ENCODE peak calls at places on chromosomes 2 and 18, in five cellular contexts. One of them, this sample, is unnamed.

GRCh38 chr18:13159579-13159978 is 59.0 kb upstream of the LDLRAD4 start:
- DNase-seq in EH: peak; percentile 73
- DNase-seq in HS-27A: peak; percentile 47
- DNase-seq in foreskin melanocyte: peak; percentile 92
- DNase-seq in COR-L47: peak; percentile 73
- DNase-seq in this sample: no peak

GRCh38 chr2:176769499-176770350 is 442.9 kb upstream of the HNRNPA3 start:
- DNase-seq in EH: no peak
- DNase-seq in HS-27A: no peak
- DNase-seq in foreskin melanocyte: no peak
- DNase-seq in COR-L47: no peak
- DNase-seq in this sample: no peak

GRCh38 chr18:63514326-63514725 is 27.8 kb upstream of the SERPINB12 start:
- DNase-seq in EH: no peak
- DNase-seq in HS-27A: no peak
- DNase-seq in foreskin melanocyte: no peak
- DNase-seq in COR-L47: no peak
- DNase-seq in this sample: no peak

GRCh38 chr18:31129398-31130115 is 27.3 kb upstream of the DSC2 start:
- DNase-seq in EH: no peak
- DNase-seq in HS-27A: no peak
- DNase-seq in foreskin melanocyte: no peak
- DNase-seq in COR-L47: no peak
- DNase-seq in this sample: no peak

GRCh38 chr2:36597003-36597531 is 901 bp downstream of the FEZ2 start:
- DNase-seq in EH: no peak
- DNase-seq in HS-27A: no peak
- DNase-seq in foreskin melanocyte: no peak
- DNase-seq in COR-L47: no peak
- DNase-seq in this sample: no peak

GRCh38 chr2:228447266-228447915 is 265.9 kb upstream of the SPHKAP start:
- DNase-seq in EH: peak; percentile 58
- DNase-seq in HS-27A: no peak
- DNase-seq in foreskin melanocyte: no peak
- DNase-seq in COR-L47: no peak
- DNase-seq in this sample: no peak

GRCh38 chr2:63013448-63013847 is 37.2 kb upstream of the OTX1 start:
- DNase-seq in EH: no peak
- DNase-seq in HS-27A: no peak
- DNase-seq in foreskin melanocyte: no peak
- DNase-seq in COR-L47: no peak
- DNase-seq in this sample: no peak

GRCh38 chr2:75521225-75521872 is 39.4 kb downstream of the EVA1A start:
- DNase-seq in EH: no peak
- DNase-seq in HS-27A: no peak
- DNase-seq in foreskin melanocyte: no peak
- DNase-seq in COR-L47: no peak
- DNase-seq in this sample: no peak

GRCh38 chr2:58138631-58139030 is 92.0 kb downstream of the VRK2 start:
- DNase-seq in EH: peak; percentile 9
- DNase-seq in HS-27A: no peak
- DNase-seq in foreskin melanocyte: no peak
- DNase-seq in COR-L47: no peak
- DNase-seq in this sample: no peak

GRCh38 chr2:85692039-85692645 is 2.0 kb upstream of the GNLY start:
- DNase-seq in EH: no peak
- DNase-seq in HS-27A: no peak
- DNase-seq in foreskin melanocyte: no peak
- DNase-seq in COR-L47: no peak
- DNase-seq in this sample: no peak

GRCh38 chr2:241808701-241809382 is at the start of gene NEU4:
- DNase-seq in EH: no peak
- DNase-seq in HS-27A: no peak
- DNase-seq in foreskin melanocyte: no peak
- DNase-seq in COR-L47: no peak
- DNase-seq in this sample: peak; percentile 90

GRCh38 chr2:36857713-36858112 is 108.6 kb downstream of the STRN start:
- DNase-seq in EH: no peak
- DNase-seq in HS-27A: no peak
- DNase-seq in foreskin melanocyte: no peak
- DNase-seq in COR-L47: no peak
- DNase-seq in this sample: no peak

GRCh38 chr2:96527990-96528679 is 8.4 kb upstream of the ARID5A start:
- DNase-seq in EH: peak; percentile 58
- DNase-seq in HS-27A: no peak
- DNase-seq in foreskin melanocyte: peak; percentile 49
- DNase-seq in COR-L47: no peak
- DNase-seq in this sample: no peak

GRCh38 chr2:45890819-45891218 is 239.3 kb downstream of the PRKCE start:
- DNase-seq in EH: no peak
- DNase-seq in HS-27A: no peak
- DNase-seq in foreskin melanocyte: no peak
- DNase-seq in COR-L47: no peak
- DNase-seq in this sample: no peak

GRCh38 chr18:58241877-58242276 is 197.9 kb downstream of the NEDD4L start:
- DNase-seq in EH: peak; percentile 57
- DNase-seq in HS-27A: no peak
- DNase-seq in foreskin melanocyte: no peak
- DNase-seq in COR-L47: no peak
- DNase-seq in this sample: no peak

GRCh38 chr2:37898448-37898847 is 26.6 kb upstream of the RMDN2 start:
- DNase-seq in EH: peak; percentile 57
- DNase-seq in HS-27A: no peak
- DNase-seq in foreskin melanocyte: no peak
- DNase-seq in COR-L47: no peak
- DNase-seq in this sample: no peak

GRCh38 chr18:58315041-58315440 is 271.0 kb downstream of the NEDD4L start:
- DNase-seq in EH: peak; percentile 57
- DNase-seq in HS-27A: no peak
- DNase-seq in foreskin melanocyte: no peak
- DNase-seq in COR-L47: no peak
- DNase-seq in this sample: no peak

GRCh38 chr2:1541812-1542211 is 128.5 kb downstream of the TPO start:
- DNase-seq in EH: no peak
- DNase-seq in HS-27A: no peak
- DNase-seq in foreskin melanocyte: no peak
- DNase-seq in COR-L47: no peak
- DNase-seq in this sample: no peak

GRCh38 chr18:74234326-74235171 is 57.2 kb downstream of the CYB5A start:
- DNase-seq in EH: peak; percentile 40
- DNase-seq in HS-27A: no peak
- DNase-seq in foreskin melanocyte: peak; percentile 6
- DNase-seq in COR-L47: no peak
- DNase-seq in this sample: no peak

GRCh38 chr18:76488190-76488589 is 6.9 kb downstream of the ZNF516 start:
- DNase-seq in EH: peak; percentile 78
- DNase-seq in HS-27A: no peak
- DNase-seq in foreskin melanocyte: no peak
- DNase-seq in COR-L47: no peak
- DNase-seq in this sample: no peak

GRCh38 chr2:201992960-201993359 is 40.7 kb upstream of the FZD7 start:
- DNase-seq in EH: no peak
- DNase-seq in HS-27A: no peak
- DNase-seq in foreskin melanocyte: no peak
- DNase-seq in COR-L47: no peak
- DNase-seq in this sample: no peak

GRCh38 chr2:168948621-168949212 is 47.6 kb downstream of the G6PC2 start:
- DNase-seq in EH: peak; percentile 19
- DNase-seq in HS-27A: no peak
- DNase-seq in foreskin melanocyte: no peak
- DNase-seq in COR-L47: no peak
- DNase-seq in this sample: no peak

GRCh38 chr18:58402951-58403702 is 225.8 kb downstream of the ALPK2 start:
- DNase-seq in EH: no peak
- DNase-seq in HS-27A: no peak
- DNase-seq in foreskin melanocyte: no peak
- DNase-seq in COR-L47: no peak
- DNase-seq in this sample: no peak

GRCh38 chr2:14633451-14634211 is 1.1 kb downstream of the LRATD1 start:
- DNase-seq in EH: no peak
- DNase-seq in HS-27A: no peak
- DNase-seq in foreskin melanocyte: no peak
- DNase-seq in COR-L47: peak; percentile 28
- DNase-seq in this sample: peak; percentile 46

GRCh38 chr2:227414846-227415245 is 27.1 kb upstream of the SCYGR1 start:
- DNase-seq in EH: peak; percentile 52
- DNase-seq in HS-27A: no peak
- DNase-seq in foreskin melanocyte: no peak
- DNase-seq in COR-L47: no peak
- DNase-seq in this sample: no peak

GRCh38 chr2:187526776-187527175 is 27.5 kb downstream of the TFPI start:
- DNase-seq in EH: peak; percentile 31
- DNase-seq in HS-27A: no peak
- DNase-seq in foreskin melanocyte: no peak
- DNase-seq in COR-L47: peak; percentile 2
- DNase-seq in this sample: no peak

GRCh38 chr2:151183072-151183580 is 78.5 kb downstream of the RBM43 start:
- DNase-seq in EH: no peak
- DNase-seq in HS-27A: no peak
- DNase-seq in foreskin melanocyte: no peak
- DNase-seq in COR-L47: no peak
- DNase-seq in this sample: no peak

GRCh38 chr2:222912117-222912516 is 51.3 kb downstream of the ACSL3 start:
- DNase-seq in EH: peak; percentile 36
- DNase-seq in HS-27A: no peak
- DNase-seq in foreskin melanocyte: no peak
- DNase-seq in COR-L47: no peak
- DNase-seq in this sample: peak; percentile 63

GRCh38 chr2:148887349-148888002 is 12.4 kb downstream of the KIF5C start:
- DNase-seq in EH: no peak
- DNase-seq in HS-27A: no peak
- DNase-seq in foreskin melanocyte: no peak
- DNase-seq in COR-L47: peak; percentile 18
- DNase-seq in this sample: no peak

GRCh38 chr2:201151127-201152074 is 31.5 kb upstream of the CASP10 start:
- DNase-seq in EH: peak; percentile 97
- DNase-seq in HS-27A: no peak
- DNase-seq in foreskin melanocyte: peak; percentile 61
- DNase-seq in COR-L47: no peak
- DNase-seq in this sample: no peak

GRCh38 chr2:180115675-180116074 is 108.6 kb upstream of the CWC22 start:
- DNase-seq in EH: no peak
- DNase-seq in HS-27A: no peak
- DNase-seq in foreskin melanocyte: no peak
- DNase-seq in COR-L47: peak; percentile 14
- DNase-seq in this sample: no peak

GRCh38 chr2:75524276-75524911 is 36.3 kb downstream of the EVA1A start:
- DNase-seq in EH: no peak
- DNase-seq in HS-27A: no peak
- DNase-seq in foreskin melanocyte: no peak
- DNase-seq in COR-L47: no peak
- DNase-seq in this sample: no peak

GRCh38 chr2:102138331-102138730 is 4.2 kb upstream of the IL1R1 start:
- DNase-seq in EH: peak; percentile 41
- DNase-seq in HS-27A: no peak
- DNase-seq in foreskin melanocyte: no peak
- DNase-seq in COR-L47: no peak
- DNase-seq in this sample: no peak

GRCh38 chr18:48139427-48140347 is 209.2 kb upstream of the SMAD2 start:
- DNase-seq in EH: no peak
- DNase-seq in HS-27A: no peak
- DNase-seq in foreskin melanocyte: no peak
- DNase-seq in COR-L47: peak; percentile 100
- DNase-seq in this sample: peak; percentile 87

GRCh38 chr2:2859732-2860131 is 517.9 kb downstream of the EIPR1 start:
- DNase-seq in EH: no peak
- DNase-seq in HS-27A: no peak
- DNase-seq in foreskin melanocyte: no peak
- DNase-seq in COR-L47: no peak
- DNase-seq in this sample: no peak

GRCh38 chr18:63399300-63399699 is 23.0 kb downstream of the VPS4B start:
- DNase-seq in EH: no peak
- DNase-seq in HS-27A: no peak
- DNase-seq in foreskin melanocyte: no peak
- DNase-seq in COR-L47: no peak
- DNase-seq in this sample: no peak

GRCh38 chr2:206232287-206233035 is 42.0 kb upstream of the ZDBF2 start:
- DNase-seq in EH: no peak
- DNase-seq in HS-27A: no peak
- DNase-seq in foreskin melanocyte: no peak
- DNase-seq in COR-L47: peak; percentile 27
- DNase-seq in this sample: no peak

GRCh38 chr2:9330639-9331270 is 92.6 kb downstream of the ITGB1BP1 start:
- DNase-seq in EH: no peak
- DNase-seq in HS-27A: no peak
- DNase-seq in foreskin melanocyte: no peak
- DNase-seq in COR-L47: no peak
- DNase-seq in this sample: no peak

This sample was measured in Peyer's patch.